ENCODE peak calls at places on chromosomes 13 and 19, in seven cellular contexts. One of them, this sample, is unnamed. For H3K4me1, the result is how much of the 10 kb centered on the place peaks cover.

GRCh38 chr19:28485300-28485699 is 727.7 kb downstream of the UQCRFS1 start:
- DNase-seq in mesendoderm: no peak
- DNase-seq in H9: no peak
- DNase-seq in H1: no peak
- DNase-seq in IMR-90: no peak
- DNase-seq in mesenchymal stem cell: no peak
- DNase-seq in trophoblast cell: no peak
- DNase-seq in this sample: no peak

GRCh38 chr13:58165617-58166016 is 534.1 kb downstream of the PCDH17 start:
- DNase-seq in mesendoderm: peak
- DNase-seq in H9: no peak
- DNase-seq in H1: no peak
- DNase-seq in IMR-90: no peak
- DNase-seq in mesenchymal stem cell: no peak
- DNase-seq in trophoblast cell: no peak
- DNase-seq in this sample: no peak

GRCh38 chr13:23289917-23290357 is 109.2 kb downstream of the SGCG start:
- DNase-seq in mesendoderm: no peak
- DNase-seq in H9: no peak
- DNase-seq in H1: no peak
- DNase-seq in IMR-90: peak
- DNase-seq in mesenchymal stem cell: no peak
- DNase-seq in trophoblast cell: no peak
- DNase-seq in this sample: no peak

GRCh38 chr19:57747472-57747807 is 825 bp downstream of the ZNF776 start:
- DNase-seq in mesendoderm: peak
- DNase-seq in H9: no peak
- DNase-seq in H1: no peak
- DNase-seq in IMR-90: no peak
- DNase-seq in mesenchymal stem cell: peak
- DNase-seq in trophoblast cell: peak
- DNase-seq in this sample: no peak

GRCh38 chr19:15015946-15016542 is 33.2 kb upstream of the CASP14 start:
- DNase-seq in mesendoderm: peak
- DNase-seq in H9: peak
- DNase-seq in H1: no peak
- DNase-seq in IMR-90: no peak
- DNase-seq in mesenchymal stem cell: no peak
- DNase-seq in trophoblast cell: peak
- DNase-seq in this sample: peak

GRCh38 chr19:15550273-15550672 is 41.9 kb downstream of the CYP4F22 start:
- DNase-seq in mesendoderm: no peak
- DNase-seq in H9: no peak
- DNase-seq in H1: no peak
- DNase-seq in IMR-90: no peak
- DNase-seq in mesenchymal stem cell: no peak
- DNase-seq in trophoblast cell: no peak
- DNase-seq in this sample: no peak

GRCh38 chr19:42282036-42282762 is 13.1 kb downstream of the CIC start:
- DNase-seq in mesendoderm: no peak
- DNase-seq in H9: no peak
- DNase-seq in H1: no peak
- DNase-seq in IMR-90: peak
- DNase-seq in mesenchymal stem cell: peak
- DNase-seq in trophoblast cell: no peak
- DNase-seq in this sample: no peak

GRCh38 chr19:54728167-54728566 is 3.9 kb downstream of the KIR3DL3 start:
- DNase-seq in mesendoderm: no peak
- DNase-seq in H9: no peak
- DNase-seq in H1: no peak
- DNase-seq in IMR-90: no peak
- DNase-seq in mesenchymal stem cell: no peak
- DNase-seq in trophoblast cell: no peak
- DNase-seq in this sample: no peak

GRCh38 chr19:49567722-49568454 is 12.5 kb downstream of the NOSIP start:
- DNase-seq in mesendoderm: no peak
- DNase-seq in H9: no peak
- DNase-seq in H1: no peak
- DNase-seq in IMR-90: no peak
- DNase-seq in mesenchymal stem cell: no peak
- DNase-seq in trophoblast cell: no peak
- DNase-seq in this sample: no peak

GRCh38 chr13:30746816-30747215 is 11.5 kb downstream of the ALOX5AP start:
- DNase-seq in mesendoderm: no peak
- DNase-seq in H9: no peak
- DNase-seq in H1: no peak
- DNase-seq in IMR-90: no peak
- DNase-seq in mesenchymal stem cell: no peak
- DNase-seq in trophoblast cell: no peak
- DNase-seq in this sample: no peak

GRCh38 chr13:20740021-20740420 is 33.7 kb downstream of the EEF1AKMT1 start:
- DNase-seq in mesendoderm: no peak
- DNase-seq in H9: no peak
- DNase-seq in H1: no peak
- DNase-seq in IMR-90: no peak
- DNase-seq in mesenchymal stem cell: no peak
- DNase-seq in trophoblast cell: no peak
- DNase-seq in this sample: no peak

GRCh38 chr19:49465371-49465770 is 8.6 kb upstream of the FLT3LG start:
- DNase-seq in mesendoderm: no peak
- DNase-seq in H9: no peak
- DNase-seq in H1: no peak
- DNase-seq in IMR-90: no peak
- DNase-seq in mesenchymal stem cell: no peak
- DNase-seq in trophoblast cell: no peak
- DNase-seq in this sample: no peak

GRCh38 chr13:78742659-78743058 is 83.7 kb upstream of the OBI1 start:
- DNase-seq in mesendoderm: no peak
- DNase-seq in H9: peak
- DNase-seq in H1: no peak
- DNase-seq in IMR-90: no peak
- DNase-seq in mesenchymal stem cell: no peak
- DNase-seq in trophoblast cell: no peak
- DNase-seq in this sample: no peak

GRCh38 chr19:46081928-46082727 is 41.3 kb upstream of the IGFL4 start:
- DNase-seq in mesendoderm: peak
- DNase-seq in H9: peak
- DNase-seq in H1: no peak
- DNase-seq in IMR-90: peak
- DNase-seq in mesenchymal stem cell: peak
- DNase-seq in trophoblast cell: peak
- DNase-seq in this sample: peak

GRCh38 chr13:110361365-110361911 is 54.4 kb downstream of the COL4A2 start:
- DNase-seq in mesendoderm: no peak
- DNase-seq in H9: no peak
- DNase-seq in H1: no peak
- DNase-seq in IMR-90: peak
- DNase-seq in mesenchymal stem cell: peak
- DNase-seq in trophoblast cell: peak
- DNase-seq in this sample: no peak

GRCh38 chr19:29702958-29703320 is 12.1 kb downstream of the C19orf12 start:
- DNase-seq in mesendoderm: no peak
- DNase-seq in H9: no peak
- DNase-seq in H1: no peak
- DNase-seq in IMR-90: no peak
- DNase-seq in mesenchymal stem cell: no peak
- DNase-seq in trophoblast cell: no peak
- DNase-seq in this sample: no peak

GRCh38 chr19:2455481-2456300 is 1.1 kb downstream of the LMNB2 start:
- DNase-seq in mesendoderm: no peak
- DNase-seq in H9: no peak
- DNase-seq in H1: no peak
- DNase-seq in IMR-90: no peak
- DNase-seq in mesenchymal stem cell: peak
- DNase-seq in trophoblast cell: no peak
- DNase-seq in this sample: no peak

GRCh38 chr13:79860757-79861156 is 379.8 kb downstream of the NDFIP2 start:
- DNase-seq in mesendoderm: no peak
- DNase-seq in H9: no peak
- DNase-seq in H1: no peak
- DNase-seq in IMR-90: no peak
- DNase-seq in mesenchymal stem cell: no peak
- DNase-seq in trophoblast cell: no peak
- DNase-seq in this sample: no peak

GRCh38 chr19:43624933-43625332 is 5.5 kb upstream of the ZNF428 start:
- DNase-seq in mesendoderm: peak
- DNase-seq in H9: peak
- DNase-seq in H1: no peak
- DNase-seq in IMR-90: peak
- DNase-seq in mesenchymal stem cell: peak
- DNase-seq in trophoblast cell: peak
- DNase-seq in this sample: no peak

DNA sequence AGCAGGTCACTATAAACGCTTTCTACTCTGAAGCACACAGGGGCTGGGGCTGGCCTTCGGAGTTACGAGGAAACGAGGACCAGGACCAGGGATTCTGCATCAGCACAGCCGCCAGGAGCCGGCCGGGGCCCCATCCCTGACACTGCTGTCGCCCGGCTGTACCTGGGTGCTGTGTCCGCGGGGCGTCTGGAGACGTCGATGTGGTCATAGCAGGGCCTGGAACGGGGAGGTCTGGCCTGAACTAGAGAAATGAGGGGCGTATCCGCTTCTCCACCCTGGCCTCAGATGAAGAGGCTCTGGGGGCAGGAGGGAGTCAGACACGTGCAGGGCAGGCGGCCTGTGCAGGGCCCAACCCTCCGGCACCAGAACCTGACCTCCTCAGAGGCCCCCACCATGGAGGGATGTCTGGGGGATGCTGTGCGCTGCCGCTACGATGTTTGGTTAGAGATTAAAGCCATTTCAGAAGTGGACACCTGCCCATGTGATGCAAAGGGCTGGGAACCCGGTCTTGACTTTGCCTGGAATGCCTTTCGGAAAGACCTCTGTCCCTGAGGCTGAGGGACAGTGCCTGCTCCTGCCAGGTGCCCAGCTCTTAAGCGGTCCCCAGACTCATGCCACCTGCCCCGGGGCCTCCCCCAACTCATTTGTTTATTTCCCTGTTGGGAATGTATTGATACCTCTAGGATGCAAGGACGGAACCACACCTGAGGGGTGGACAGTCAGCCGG is 21.4 kb downstream of the GAS6 start:
- DNase-seq in mesendoderm: no peak
- DNase-seq in H9: no peak
- DNase-seq in H1: no peak
- DNase-seq in IMR-90: no peak
- DNase-seq in mesenchymal stem cell: no peak
- DNase-seq in trophoblast cell: no peak
- DNase-seq in this sample: no peak
- H3K4me1 ChIP-seq in mesendoderm: under half
- H3K4me1 ChIP-seq in H9: under half
- H3K4me1 ChIP-seq in H1: under half
- H3K4me1 ChIP-seq in IMR-90: under half
- H3K4me1 ChIP-seq in mesenchymal stem cell: half or more
- H3K4me1 ChIP-seq in trophoblast cell: under half
- H3K4me1 ChIP-seq in this sample: under half

GRCh38 chr13:39474600-39474999 is 128.4 kb downstream of the LHFPL6 start:
- DNase-seq in mesendoderm: peak
- DNase-seq in H9: no peak
- DNase-seq in H1: no peak
- DNase-seq in IMR-90: no peak
- DNase-seq in mesenchymal stem cell: no peak
- DNase-seq in trophoblast cell: no peak
- DNase-seq in this sample: no peak
- H2AK5ac ChIP-seq in mesendoderm: no peak
- H2AK5ac ChIP-seq in H9: no peak
- H2AK5ac ChIP-seq in H1: no peak
- H2AK5ac ChIP-seq in IMR-90: peak
- H2AK5ac ChIP-seq in mesenchymal stem cell: no peak
- H2AK5ac ChIP-seq in trophoblast cell: no peak
- H2AK5ac ChIP-seq in this sample: no peak

GRCh38 chr19:33310606-33311325 is 8.4 kb upstream of the CEBPA start:
- DNase-seq in mesendoderm: no peak
- DNase-seq in H9: no peak
- DNase-seq in H1: no peak
- DNase-seq in IMR-90: no peak
- DNase-seq in mesenchymal stem cell: no peak
- DNase-seq in trophoblast cell: no peak
- DNase-seq in this sample: no peak

GRCh38 chr19:33316521-33317284 is 14.4 kb upstream of the CEBPA start:
- DNase-seq in mesendoderm: no peak
- DNase-seq in H9: no peak
- DNase-seq in H1: no peak
- DNase-seq in IMR-90: no peak
- DNase-seq in mesenchymal stem cell: no peak
- DNase-seq in trophoblast cell: peak
- DNase-seq in this sample: no peak

GRCh38 chr19:33311326-33311682 is 9.0 kb upstream of the CEBPA start:
- DNase-seq in mesendoderm: no peak
- DNase-seq in H9: no peak
- DNase-seq in H1: no peak
- DNase-seq in IMR-90: no peak
- DNase-seq in mesenchymal stem cell: no peak
- DNase-seq in trophoblast cell: peak
- DNase-seq in this sample: no peak

GRCh38 chr19:33309826-33310225 is 7.5 kb upstream of the CEBPA start:
- DNase-seq in mesendoderm: no peak
- DNase-seq in H9: no peak
- DNase-seq in H1: no peak
- DNase-seq in IMR-90: no peak
- DNase-seq in mesenchymal stem cell: no peak
- DNase-seq in trophoblast cell: no peak
- DNase-seq in this sample: no peak

GRCh38 chr19:33312065-33312464 is 9.7 kb upstream of the CEBPA start:
- DNase-seq in mesendoderm: no peak
- DNase-seq in H9: no peak
- DNase-seq in H1: no peak
- DNase-seq in IMR-90: no peak
- DNase-seq in mesenchymal stem cell: no peak
- DNase-seq in trophoblast cell: no peak
- DNase-seq in this sample: no peak
- H4K8ac ChIP-seq in mesendoderm: no peak
- H4K8ac ChIP-seq in H9: no peak
- H4K8ac ChIP-seq in H1: no peak
- H4K8ac ChIP-seq in IMR-90: no peak
- H4K8ac ChIP-seq in mesenchymal stem cell: no peak
- H4K8ac ChIP-seq in trophoblast cell: no peak
- H4K8ac ChIP-seq in this sample: no peak

GRCh38 chr19:40716655-40717324 is at the start of the genes COQ8B and ITPKC:
- DNase-seq in mesendoderm: peak
- DNase-seq in H9: peak
- DNase-seq in H1: peak
- DNase-seq in IMR-90: peak
- DNase-seq in mesenchymal stem cell: peak
- DNase-seq in trophoblast cell: peak
- DNase-seq in this sample: peak

GRCh38 chr19:40717880-40718773 is 1.2 kb downstream of the ITPKC start:
- DNase-seq in mesendoderm: peak
- DNase-seq in H9: peak
- DNase-seq in H1: no peak
- DNase-seq in IMR-90: peak
- DNase-seq in mesenchymal stem cell: peak
- DNase-seq in trophoblast cell: peak
- DNase-seq in this sample: no peak

GRCh38 chr19:40717325-40717879 is 490 bp downstream of the ITPKC start:
- DNase-seq in mesendoderm: no peak
- DNase-seq in H9: no peak
- DNase-seq in H1: no peak
- DNase-seq in IMR-90: no peak
- DNase-seq in mesenchymal stem cell: no peak
- DNase-seq in trophoblast cell: no peak
- DNase-seq in this sample: no peak

GRCh38 chr19:40719414-40719894 is 2.5 kb downstream of the ITPKC start:
- DNase-seq in mesendoderm: no peak
- DNase-seq in H9: no peak
- DNase-seq in H1: no peak
- DNase-seq in IMR-90: no peak
- DNase-seq in mesenchymal stem cell: peak
- DNase-seq in trophoblast cell: peak
- DNase-seq in this sample: no peak

GRCh38 chr19:40718774-40719391 is 2.0 kb downstream of the ITPKC start:
- DNase-seq in mesendoderm: peak
- DNase-seq in H9: peak
- DNase-seq in H1: no peak
- DNase-seq in IMR-90: peak
- DNase-seq in mesenchymal stem cell: peak
- DNase-seq in trophoblast cell: peak
- DNase-seq in this sample: no peak
- H3K4me1 ChIP-seq in mesendoderm: under half
- H3K4me1 ChIP-seq in H9: under half
- H3K4me1 ChIP-seq in H1: under half
- H3K4me1 ChIP-seq in IMR-90: under half
- H3K4me1 ChIP-seq in mesenchymal stem cell: under half
- H3K4me1 ChIP-seq in trophoblast cell: under half
- H3K4me1 ChIP-seq in this sample: under half